ENCODE peak calls at places on chromosome 22, in four cellular contexts. S, M, I and Q are unnamed samples.

GRCh38 chr22:29727248-29727551 is 7.4 kb downstream of the CABP7 start:
- DNase-seq in S (peak; percentile 89), M (peak; percentile 33), I (no peak), Q (peak; percentile 73)

GRCh38 chr22:29700949-29701927 is 18.6 kb upstream of the CABP7 start:
- DNase-seq in I (no peak), S (peak; percentile 33), M (peak; percentile 37), Q (peak; percentile 54)

GRCh38 chr22:28102413-28102812 is 183.4 kb upstream of the PITPNB start:
- DNase-seq in I (no peak), M (no peak), S (no peak), Q (no peak)

GRCh38 chr22:25419247-25420113 is 145.0 kb upstream of the GRK3 start:
- DNase-seq in S (no peak), I (peak; percentile 20), M (peak; percentile 37), Q (no peak)

GRCh38 chr22:21041937-21042336 is 3.8 kb upstream of the LRRC74B start:
- DNase-seq in S (no peak), M (no peak), I (no peak), Q (no peak)

GRCh38 chr22:28441720-28442263 is 237.8 kb downstream of the TTC28 start:
- DNase-seq in S (no peak), I (no peak), M (peak; percentile 73), Q (no peak)

GRCh38 chr22:42461511-42461910 is 29.3 kb upstream of the NFAM1 start:
- DNase-seq in S (no peak), I (no peak), M (no peak), Q (no peak)

GRCh38 chr22:19958083-19959042 is 16.7 kb upstream of the TXNRD2 start:
- DNase-seq in S (no peak), M (no peak), I (no peak), Q (no peak)

GRCh38 chr22:22691716-22692701 is 47.6 kb downstream of the GGTLC2 start:
- DNase-seq in I (no peak), S (no peak), M (no peak), Q (no peak)

GRCh38 chr22:20663941-20664593 is 109.8 kb upstream of the SERPIND1 start:
- DNase-seq in M (no peak), S (no peak), I (no peak), Q (no peak)

GRCh38 chr22:20809538-20810185 is 35.7 kb downstream of the SERPIND1 start:
- DNase-seq in I (no peak), S (no peak), M (no peak), Q (no peak)

GRCh38 chr22:36180038-36180880 is 19.7 kb upstream of the APOL3 start:
- DNase-seq in I (no peak), M (peak; percentile 56), S (peak; percentile 75), Q (peak; percentile 91)

GRCh38 chr22:37112084-37112728 is 2.7 kb upstream of the TMPRSS6 start:
- DNase-seq in S (no peak), I (no peak), M (peak; percentile 39), Q (no peak)

GRCh38 chr22:30444632-30445437 is 19.3 kb downstream of the MTFP1 start:
- DNase-seq in M (peak; percentile 41), S (peak; percentile 77), I (no peak), Q (peak; percentile 91)

GRCh38 chr22:31055322-31056159 is 25.6 kb upstream of the SMTN start:
- DNase-seq in I (no peak), S (no peak), M (peak; percentile 98), Q (peak; percentile 73)

GRCh38 chr22:21602579-21602978 is 27.2 kb downstream of the YDJC start:
- DNase-seq in M (no peak), I (no peak), S (no peak), Q (no peak)

GRCh38 chr22:26656896-26657851 is at the start of gene MIAT:
- DNase-seq in S (peak; percentile 51), M (no peak), I (no peak), Q (no peak)

GRCh38 chr22:30556388-30556787 is 9.8 kb upstream of the SEC14L6 start:
- DNase-seq in I (no peak), S (no peak), M (no peak), Q (no peak)

GRCh38 chr22:35192121-35192918 is 65.0 kb upstream of the HMGXB4 start:
- DNase-seq in S (no peak), M (no peak), I (no peak), Q (no peak)

GRCh38 chr22:40853961-40854360 is 2.5 kb downstream of the ST13 start:
- DNase-seq in S (no peak), I (no peak), M (no peak), Q (no peak)

GRCh38 chr22:20299736-20300136 is 20.1 kb downstream of the DGCR6L start:
- DNase-seq in I (no peak), S (no peak), M (no peak), Q (no peak)

GRCh38 chr22:31160328-31160978 is 471 bp downstream of the RNF185 start:
- DNase-seq in I (no peak), S (peak; percentile 17), M (no peak), Q (peak; percentile 58)

GRCh38 chr22:46049726-46050450 is 72.9 kb upstream of the WNT7B start:
- DNase-seq in S (no peak), I (no peak), M (no peak), Q (no peak)

GRCh38 chr22:46052331-46052771 is 75.4 kb upstream of the WNT7B start:
- DNase-seq in S (no peak), M (no peak), I (no peak), Q (no peak)

GRCh38 chr22:46050451-46050845 is 73.5 kb upstream of the WNT7B start:
- DNase-seq in M (no peak), S (no peak), I (no peak), Q (no peak)

GRCh38 chr22:46051646-46052045 is 74.7 kb upstream of the WNT7B start:
- DNase-seq in M (no peak), I (no peak), S (no peak), Q (no peak)

DNA sequence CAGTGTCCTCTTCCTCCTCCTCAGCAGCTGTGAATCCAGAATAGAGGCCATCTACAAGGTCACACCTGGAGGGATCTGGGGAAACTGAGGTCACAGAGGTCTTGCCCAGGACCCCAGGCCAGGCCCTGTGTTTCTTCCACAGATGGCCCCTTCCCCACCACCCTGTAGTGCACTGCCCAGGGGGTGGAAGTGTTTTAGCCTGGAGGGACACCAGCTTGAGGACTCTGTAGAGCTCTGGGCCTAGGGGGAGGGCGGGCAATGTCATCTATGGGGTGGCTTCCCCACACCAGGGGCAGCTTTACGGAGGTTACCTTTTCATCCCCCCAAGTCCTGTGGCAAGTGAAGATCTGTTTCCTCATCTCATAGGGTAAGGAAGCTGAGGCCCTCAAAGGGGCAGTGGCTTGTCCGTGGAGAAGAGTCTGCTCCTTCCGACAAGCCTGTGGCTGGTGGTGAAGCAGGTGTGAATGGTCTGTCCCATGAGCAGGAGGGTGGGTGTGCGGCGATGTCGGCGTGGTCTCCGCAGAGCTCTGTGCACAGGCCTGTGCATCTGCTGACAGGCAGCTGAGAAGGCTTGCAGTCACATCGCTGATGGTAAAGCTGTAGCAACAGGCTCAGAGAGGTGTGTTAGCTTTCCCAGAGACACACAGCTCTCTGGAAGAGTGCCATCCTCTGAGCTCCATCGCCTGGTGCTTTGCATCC is 74.1 kb upstream of the WNT7B start:
- DNase-seq in M (no peak), S (no peak), I (no peak), Q (no peak)
- TF ChIP-seq BHLHE40 in M (no peak), S (no peak), I (no peak), Q (no peak)

GRCh38 chr22:39133871-39134270 is 18.6 kb downstream of the CBX7 start:
- DNase-seq in S (no peak), I (no peak), M (no peak), Q (no peak)

GRCh38 chr22:39136317-39136716 is 16.2 kb downstream of the CBX7 start:
- DNase-seq in S (no peak), M (no peak), I (no peak), Q (no peak)

GRCh38 chr22:39134366-39135091 is 18.0 kb downstream of the CBX7 start:
- DNase-seq in I (no peak), M (no peak), S (no peak), Q (no peak)

GRCh38 chr22:39132871-39133524 is 19.5 kb downstream of the CBX7 start:
- DNase-seq in M (no peak), I (no peak), S (no peak), Q (no peak)

DNA sequence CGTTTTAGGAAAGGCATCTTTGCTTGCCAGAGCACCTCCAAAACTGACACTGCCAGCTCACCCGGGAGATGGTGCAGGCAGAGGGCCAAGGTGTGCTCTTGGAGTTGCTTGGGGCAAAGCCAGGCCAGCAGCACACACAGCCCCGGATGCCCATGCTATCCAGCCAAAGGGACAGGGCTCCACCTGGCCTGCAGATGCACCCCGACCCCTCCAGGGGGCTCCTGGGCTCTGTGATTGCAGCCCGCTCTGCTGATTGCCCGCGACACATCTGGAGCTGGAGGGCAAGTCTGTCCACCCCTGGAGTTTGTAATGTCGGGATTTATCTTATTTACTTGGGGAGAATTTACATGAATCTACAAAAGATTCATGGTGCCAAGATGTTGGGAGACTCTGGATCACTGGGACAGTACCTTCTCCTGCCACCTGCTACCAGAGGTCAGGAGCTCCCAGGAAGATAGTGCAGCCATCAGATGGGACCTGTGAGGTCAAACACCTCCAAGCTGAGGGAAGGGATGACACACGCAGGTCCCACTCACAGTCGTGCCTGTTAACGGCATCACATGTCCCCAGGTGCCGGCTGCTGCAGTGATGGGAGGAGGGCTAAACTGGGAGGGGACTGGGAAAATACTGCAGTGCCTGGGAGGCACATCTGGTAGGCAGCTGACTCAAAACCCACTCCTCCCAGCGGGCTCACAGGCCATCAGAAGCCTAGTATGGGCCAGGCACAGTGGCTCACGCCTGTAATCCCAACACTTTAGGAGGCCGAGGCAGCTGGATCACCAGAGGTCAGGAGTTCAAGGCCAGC is 17.2 kb downstream of the CBX7 start:
- DNase-seq in M (peak; percentile 55), I (no peak), S (peak; percentile 70), Q (peak; percentile 70)
- TF ChIP-seq FOXK2 in M (no peak), I (no peak), S (no peak), Q (no peak)

GRCh38 chr22:24145446-24146189 is 35.7 kb upstream of the SUSD2 start:
- DNase-seq in I (no peak), M (no peak), S (no peak), Q (no peak)
- TF ChIP-seq BHLHE40 in I (no peak), M (no peak), S (no peak), Q (no peak)

GRCh38 chr22:48943567-48944432 is 883.9 kb downstream of the BRD1 start:
- DNase-seq in I (no peak), S (peak; percentile 54), M (peak; percentile 97), Q (peak; percentile 31)
- TF ChIP-seq FOXK2 in I (no peak), S (no peak), M (no peak), Q (no peak)

GRCh38 chr22:46994265-46994664 is 231.8 kb downstream of the TBC1D22A start:
- DNase-seq in S (no peak), I (no peak), M (no peak), Q (no peak)

GRCh38 chr22:46990937-46991520 is 228.6 kb downstream of the TBC1D22A start:
- DNase-seq in S (no peak), I (no peak), M (no peak), Q (no peak)

GRCh38 chr22:46991666-46992065 is 229.2 kb downstream of the TBC1D22A start:
- DNase-seq in M (no peak), S (no peak), I (no peak), Q (no peak)

GRCh38 chr22:46993626-46994025 is 231.2 kb downstream of the TBC1D22A start:
- DNase-seq in I (no peak), M (no peak), S (no peak), Q (no peak)

GRCh38 chr22:46992121-46992731 is 229.8 kb downstream of the TBC1D22A start:
- DNase-seq in I (no peak), S (no peak), M (no peak), Q (no peak)
- TF ChIP-seq BHLHE40 in I (no peak), S (no peak), M (no peak), Q (no peak)

GRCh38 chr22:17808688-17809403 is 34.6 kb upstream of the BID start:
- DNase-seq in I (no peak), S (no peak), M (no peak), Q (no peak)
- TF ChIP-seq FOXK2 in I (no peak), S (no peak), M (no peak), Q (no peak)

GRCh38 chr22:49999901-50000586 is 12.5 kb downstream of the IL17REL start:
- DNase-seq in M (no peak), I (no peak), S (no peak), Q (peak; percentile 7)
- TF ChIP-seq BHLHE40 in M (no peak), I (no peak), S (no peak), Q (no peak)